ENCODE peak calls at places on chromosome 19, in nine cellular contexts. E is upper lobe of right lung, Q is SHP77, F is skeletal muscle cell, X is M059J, Z is NCI-H524, D is NCI-H2171, S is GM13977, A is endothelial cell. R is an unnamed sample.

GRCh38 chr19:39941615-39942507 is 7.4 kb upstream of the FCGBP start:
- DNase-seq in A (no peak), S (peak; percentile 50), Z (no peak), F (peak; percentile 10), Q (no peak), E (no peak), D (no peak), X (peak; percentile 41), R (no peak)

GRCh38 chr19:1748115-1748702 is 5.1 kb upstream of the ONECUT3 start:
- DNase-seq in D (no peak), Q (no peak), Z (no peak), S (peak; percentile 78), F (no peak), E (no peak), A (no peak), X (peak; percentile 43), R (peak; percentile 88)

GRCh38 chr19:42069619-42070293 is at the start of gene GRIK5:
- DNase-seq in E (no peak), S (no peak), A (peak; percentile 50), X (no peak), F (no peak), D (peak; percentile 82), Q (peak; percentile 13), Z (no peak), R (no peak)

GRCh38 chr19:40662925-40663711 is 27.3 kb downstream of the NUMBL start:
- DNase-seq in F (peak; percentile 67), S (peak; percentile 94), E (peak; percentile 96), D (peak; percentile 81), Z (peak; percentile 89), Q (peak; percentile 77), A (peak; percentile 95), X (peak; percentile 79), R (peak; percentile 98)

GRCh38 chr19:30896551-30896950 is 452.7 kb downstream of the TSHZ3 start:
- DNase-seq in D (no peak), E (no peak), X (no peak), Z (no peak), F (no peak), S (no peak), A (no peak), Q (no peak), R (no peak)

GRCh38 chr19:51460164-51460992 is 2.1 kb upstream of the SIGLEC8 start:
- DNase-seq in A (no peak), Z (no peak), S (no peak), D (no peak), X (peak; percentile 20), E (no peak), F (no peak), Q (no peak), R (no peak)

GRCh38 chr19:8149261-8150094 is at the start of gene FBN3:
- DNase-seq in E (peak; percentile 70), A (peak; percentile 19), Z (no peak), D (no peak), X (no peak), F (no peak), S (no peak), Q (no peak), R (peak; percentile 80)

GRCh38 chr19:55070755-55071502 is 4.7 kb upstream of the EPS8L1 start:
- DNase-seq in E (no peak), S (no peak), Q (no peak), D (no peak), X (peak; percentile 86), F (peak; percentile 56), Z (no peak), A (no peak), R (no peak)

GRCh38 chr19:18291019-18291524 is 9.7 kb upstream of the JUND start:
- DNase-seq in F (no peak), S (no peak), D (no peak), X (no peak), A (no peak), Z (no peak), Q (no peak), E (no peak), R (no peak)

GRCh38 chr19:57830071-57830602 is at the start of gene ZNF587B:
- DNase-seq in Q (no peak), S (no peak), Z (peak; percentile 40), E (peak; percentile 67), D (no peak), A (peak; percentile 84), F (no peak), X (peak; percentile 25), R (peak; percentile 92)

GRCh38 chr19:19276386-19276785 is 3.3 kb upstream of the TM6SF2 start:
- DNase-seq in Q (no peak), D (no peak), X (no peak), A (peak; percentile 1), Z (peak; percentile 70), S (no peak), E (no peak), F (peak; percentile 24), R (no peak)

GRCh38 chr19:56112313-56112709 is 8.8 kb downstream of the ZNF787 start:
- DNase-seq in A (no peak), E (no peak), F (no peak), Q (no peak), D (no peak), S (peak; percentile 27), X (no peak), Z (no peak), R (no peak)

GRCh38 chr19:39438270-39438934 is 2.7 kb upstream of the RPS16 start:
- DNase-seq in S (no peak), A (no peak), F (no peak), X (peak; percentile 60), Q (no peak), Z (no peak), D (no peak), E (no peak), R (no peak)

GRCh38 chr19:6241680-6242079 is 38.1 kb downstream of the MLLT1 start:
- DNase-seq in E (peak; percentile 63), A (no peak), D (peak; percentile 84), X (no peak), S (no peak), Q (no peak), F (no peak), Z (peak; percentile 93), R (no peak)

GRCh38 chr19:50264483-50265186 is 61.2 kb downstream of the MYH14 start:
- DNase-seq in X (peak; percentile 9), S (no peak), F (no peak), E (no peak), D (no peak), Q (no peak), A (no peak), Z (no peak), R (no peak)

GRCh38 chr19:34985249-34986022 is 14.7 kb upstream of the GRAMD1A start:
- DNase-seq in F (no peak), Q (no peak), E (no peak), Z (peak; percentile 25), X (no peak), A (peak; percentile 58), S (no peak), D (no peak), R (peak; percentile 60)

GRCh38 chr19:18999896-19000620 is 33.3 kb downstream of the SUGP2 start:
- DNase-seq in F (no peak), A (peak; percentile 23), D (no peak), Q (no peak), S (no peak), Z (no peak), X (peak; percentile 34), E (no peak), R (no peak)

GRCh38 chr19:29760752-29761502 is 45.9 kb upstream of the C19orf12 start:
- DNase-seq in E (no peak), S (no peak), X (no peak), A (no peak), Q (no peak), D (no peak), Z (no peak), F (no peak), R (no peak)

GRCh38 chr19:2340496-2341246 is 12.2 kb downstream of the SPPL2B start:
- DNase-seq in F (no peak), D (no peak), E (no peak), Z (no peak), Q (no peak), X (no peak), S (no peak), A (no peak), R (no peak)

GRCh38 chr19:28023064-28023463 is 1189.9 kb downstream of the UQCRFS1 start:
- DNase-seq in D (no peak), F (no peak), Q (no peak), X (peak; percentile 0), A (no peak), S (no peak), E (no peak), Z (no peak), R (no peak)

GRCh38 chr19:43318796-43319314 is 34.6 kb upstream of the CD177 start:
- DNase-seq in A (no peak), X (peak; percentile 58), E (no peak), Q (no peak), S (no peak), F (no peak), D (no peak), Z (no peak), R (no peak)

GRCh38 chr19:45103200-45103624 is 10.2 kb downstream of the PPP1R37 start:
- DNase-seq in D (peak; percentile 76), S (no peak), Q (no peak), X (no peak), E (no peak), Z (no peak), A (no peak), F (no peak), R (no peak)

GRCh38 chr19:49844138-49844740 is 6.7 kb upstream of the PTOV1 start:
- DNase-seq in X (no peak), Z (no peak), F (no peak), D (no peak), S (no peak), E (no peak), A (no peak), Q (no peak), R (no peak)

GRCh38 chr19:2719910-2720776 is 1.0 kb downstream of the DIRAS1 start:
- DNase-seq in Q (no peak), E (no peak), D (no peak), S (peak; percentile 45), A (no peak), F (no peak), X (peak; percentile 52), Z (no peak), R (peak; percentile 76)

GRCh38 chr19:45113628-45114027 is 20.6 kb downstream of the PPP1R37 start:
- DNase-seq in F (no peak), D (peak; percentile 49), X (no peak), Q (peak; percentile 84), Z (no peak), S (no peak), E (no peak), A (no peak), R (no peak)

GRCh38 chr19:48480151-48480475 is 10.9 kb downstream of the CYTH2 start:
- DNase-seq in F (no peak), A (no peak), E (peak; percentile 77), X (no peak), Z (no peak), Q (no peak), D (no peak), S (no peak), R (no peak)